ENCODE peak calls at places on chromosomes 2 and 18, in eight cellular contexts. M is amniotic stem cell; Y is Calu3; O is HFF-Myc; G is activated CD4-positive, alpha-beta T cell treated with anti-CD3 and anti-CD28 coated beads, Interleukin-2, amount 50 U/mL, for 4 hours; A is left cardiac atrium; Z is skeletal muscle cell; C is central memory CD4-positive, alpha-beta T cell. Q is an unnamed sample.

GRCh38 chr2:12733846-12734245 is 17.1 kb downstream of the TRIB2 start:
- DNase-seq in M (no peak), G (no peak), Z (no peak), A (peak), Y (no peak), O (no peak), C (no peak), Q (no peak)

GRCh38 chr2:178479758-178480226 is 465 bp upstream of the PLEKHA3 start:
- DNase-seq in G (no peak), C (no peak), Y (no peak), A (no peak), Z (no peak), M (no peak), O (no peak), Q (no peak)

GRCh38 chr2:128444816-128445532 is 126.3 kb upstream of the HS6ST1 start:
- DNase-seq in Z (no peak), A (no peak), G (no peak), C (no peak), M (no peak), O (no peak), Y (no peak), Q (no peak)

GRCh38 chr2:165902929-165903328 is 50.6 kb downstream of the TTC21B start:
- DNase-seq in C (no peak), Z (no peak), M (no peak), O (peak), Y (no peak), A (no peak), G (no peak), Q (no peak)

GRCh38 chr2:223952280-223952968 is 4.8 kb upstream of the MRPL44 start:
- DNase-seq in C (no peak), Y (no peak), O (no peak), M (no peak), A (no peak), Z (no peak), G (no peak), Q (no peak)

GRCh38 chr2:186518945-186519344 is 32.9 kb downstream of the ZC3H15 start:
- DNase-seq in G (no peak), A (no peak), Z (no peak), M (no peak), C (no peak), O (no peak), Y (no peak), Q (no peak)

GRCh38 chr2:137261858-137262585 is 496.7 kb downstream of the THSD7B start:
- DNase-seq in Z (no peak), M (no peak), Y (no peak), O (no peak), A (no peak), G (no peak), C (no peak), Q (no peak)

GRCh38 chr2:167484875-167485274 is 596.6 kb downstream of the XIRP2 start:
- DNase-seq in O (no peak), M (no peak), Z (no peak), A (no peak), G (no peak), C (no peak), Y (no peak), Q (no peak)

GRCh38 chr18:78970774-78971333 is 8.8 kb upstream of the SALL3 start:
- DNase-seq in G (no peak), Z (no peak), Y (no peak), C (no peak), A (no peak), O (no peak), M (no peak), Q (no peak)

GRCh38 chr2:14641116-14641515 is 8.6 kb downstream of the LRATD1 start:
- DNase-seq in G (no peak), A (no peak), Y (no peak), M (no peak), O (no peak), Z (no peak), C (no peak), Q (no peak)

GRCh38 chr2:139911150-139911549 is 1131.0 kb upstream of the NXPH2 start:
- DNase-seq in A (no peak), G (no peak), M (no peak), Y (no peak), C (no peak), Z (no peak), O (no peak), Q (no peak)

GRCh38 chr2:120863661-120864320 is 128.1 kb downstream of the GLI2 start:
- DNase-seq in M (no peak), A (peak), Y (peak), Z (no peak), C (no peak), G (no peak), O (no peak), Q (no peak)

GRCh38 chr2:128306081-128306930 is 12.4 kb downstream of the HS6ST1 start:
- DNase-seq in Y (no peak), O (peak), M (peak), G (no peak), C (no peak), A (peak), Z (peak), Q (no peak)

GRCh38 chr2:71694501-71695234 is 241.3 kb downstream of the DYSF start:
- DNase-seq in C (no peak), G (no peak), Z (no peak), A (no peak), Y (no peak), M (no peak), O (no peak), Q (no peak)

GRCh38 chr18:10361660-10362059 is 92.8 kb upstream of the APCDD1 start:
- DNase-seq in Z (no peak), M (no peak), O (no peak), A (no peak), G (no peak), C (no peak), Y (no peak), Q (no peak)